ENCODE peak calls at places on chromosomes 5 and 9, in seven cellular contexts. P is AG08396; I is RKO; L is T-helper 2 cell; J is amniotic stem cell; K is stimulated activated CD4-positive, alpha-beta T cell treated with anti-CD3 and anti-CD28 coated beads, Interleukin-1b, Interleukin-23, amount 100 ng/mL, for 24 hours; X is ELF-1. M is an unnamed sample.

GRCh38 chr9:80605129-80605528 is 1033.4 kb downstream of the TLE4 start:
- DNase-seq in K (no peak), I (peak), J (peak), X (peak), L (no peak), P (peak), M (peak)

GRCh38 chr5:158832736-158833135 is 267.0 kb downstream of the EBF1 start:
- DNase-seq in I (no peak), L (no peak), X (no peak), K (no peak), J (no peak), P (no peak), M (no peak)

GRCh38 chr5:138974227-138975063 is 99.3 kb upstream of the LRRTM2 start:
- DNase-seq in P (no peak), K (no peak), X (peak), L (no peak), J (no peak), I (no peak), M (no peak)

GRCh38 chr5:104494043-104494442 is 931.5 kb upstream of the NUDT12 start:
- DNase-seq in I (no peak), X (no peak), J (no peak), L (no peak), K (no peak), P (no peak), M (no peak)

GRCh38 chr9:93578844-93579243 is 2.5 kb downstream of the PHF2 start:
- DNase-seq in K (no peak), L (no peak), X (no peak), P (no peak), J (no peak), I (no peak), M (no peak)

GRCh38 chr5:31194458-31194808 is 947 bp downstream of the CDH6 start:
- DNase-seq in K (no peak), P (peak), L (no peak), J (no peak), I (no peak), X (no peak), M (no peak)

GRCh38 chr5:134554319-134555222 is 29.1 kb downstream of the JADE2 start:
- DNase-seq in X (peak), K (peak), P (peak), L (peak), J (no peak), I (no peak), M (peak)

GRCh38 chr5:83331842-83332241 is 139.7 kb upstream of the VCAN start:
- DNase-seq in K (no peak), L (no peak), X (no peak), I (peak), J (no peak), P (no peak), M (no peak)

GRCh38 chr5:58322453-58322852 is 137.4 kb downstream of the PLK2 start:
- DNase-seq in X (no peak), J (peak), I (no peak), L (no peak), P (peak), K (no peak), M (no peak)

GRCh38 chr5:122262107-122262506 is 49.9 kb upstream of the SNCAIP start:
- DNase-seq in J (no peak), P (no peak), L (no peak), K (no peak), I (peak), X (no peak), M (no peak)

GRCh38 chr5:157915638-157916037 is 56.7 kb upstream of the CLINT1 start:
- DNase-seq in J (no peak), L (no peak), P (no peak), I (no peak), X (no peak), K (no peak), M (no peak)

GRCh38 chr9:78856144-78856543 is 559.2 kb downstream of the PSAT1 start:
- DNase-seq in K (no peak), L (no peak), I (no peak), J (no peak), P (no peak), X (no peak), M (no peak)

GRCh38 chr5:173888473-173889135 is 455 bp downstream of the CPEB4 start:
- DNase-seq in L (no peak), J (no peak), I (peak), K (no peak), P (no peak), X (no peak), M (no peak)

M was measured in iPS-NIHi11.